ENCODE peak calls at places on chromosome 18, in four cellular contexts. E is mammary epithelial cell, I is astrocyte of the spinal cord, J is fibroblast of lung. G is an unnamed sample.

GRCh38 chr18:41870191-41870590 is 84.8 kb upstream of the PIK3C3 start:
- DNase-seq in I (no peak), E (peak; percentile 53), J (no peak), G (no peak)

GRCh38 chr18:23540867-23541266 is 37.6 kb downstream of the RMC1 start:
- DNase-seq in J (no peak), I (no peak), E (no peak), G (no peak)

GRCh38 chr18:5197032-5197434 is at the start of gene AKAIN1:
- DNase-seq in J (peak; percentile 12), E (peak; percentile 14), I (peak; percentile 49), G (peak; percentile 26)

GRCh38 chr18:25921677-25922421 is 168.6 kb downstream of the SS18 start:
- DNase-seq in J (peak; percentile 7), E (peak; percentile 31), I (no peak), G (peak; percentile 22)

GRCh38 chr18:58158008-58158407 is 114.0 kb downstream of the NEDD4L start:
- DNase-seq in J (no peak), I (no peak), E (no peak), G (no peak)

GRCh38 chr18:76522104-76522503 is 27.1 kb upstream of the ZNF516 start:
- DNase-seq in I (no peak), J (no peak), E (no peak), G (no peak)

GRCh38 chr18:23850215-23850614 is 161.0 kb downstream of the LAMA3 start:
- DNase-seq in E (peak; percentile 36), J (no peak), I (no peak), G (no peak)

GRCh38 chr18:57910817-57911216 is 107.7 kb upstream of the ATP8B1 start:
- DNase-seq in J (no peak), E (no peak), I (no peak), G (no peak)

GRCh38 chr18:6017160-6017559 is 121.8 kb upstream of the TMEM200C start:
- DNase-seq in J (peak; percentile 64), E (no peak), I (no peak), G (no peak)

GRCh38 chr18:39842042-39842791 is 2112.8 kb upstream of the PIK3C3 start:
- DNase-seq in I (no peak), J (no peak), E (no peak), G (no peak)

GRCh38 chr18:59605633-59606192 is 91.5 kb downstream of the CCBE1 start:
- DNase-seq in I (peak; percentile 67), E (no peak), J (peak; percentile 82), G (peak; percentile 65)

GRCh38 chr18:63098014-63098981 is 221.3 kb downstream of the BCL2 start:
- DNase-seq in J (no peak), E (no peak), I (no peak), G (no peak)

GRCh38 chr18:41326311-41326710 is 628.7 kb upstream of the PIK3C3 start:
- DNase-seq in E (peak; percentile 87), I (peak; percentile 93), J (peak; percentile 69), G (peak; percentile 37)

GRCh38 chr18:44599409-44599808 is 81.3 kb upstream of the SETBP1 start:
- DNase-seq in I (peak; percentile 88), J (peak; percentile 31), E (no peak), G (peak; percentile 65)

GRCh38 chr18:42893991-42894390 is 221.5 kb downstream of the RIT2 start:
- DNase-seq in E (no peak), I (no peak), J (no peak), G (no peak)

GRCh38 chr18:76354348-76354747 is 140.7 kb downstream of the ZNF516 start:
- DNase-seq in E (peak; percentile 44), J (peak; percentile 81), I (peak; percentile 66), G (peak; percentile 43)

GRCh38 chr18:13376841-13377351 is 158.3 kb downstream of the LDLRAD4 start:
- DNase-seq in J (no peak), E (no peak), I (no peak), G (no peak)

GRCh38 chr18:58194028-58194427 is 150.0 kb downstream of the NEDD4L start:
- DNase-seq in E (no peak), I (no peak), J (no peak), G (no peak)

GRCh38 chr18:23273443-23273966 is 138.2 kb downstream of the CABLES1 start:
- DNase-seq in E (no peak), J (no peak), I (no peak), G (no peak)

GRCh38 chr18:51522821-51523220 is 325.3 kb upstream of the MEX3C start:
- DNase-seq in I (no peak), J (no peak), E (peak; percentile 87), G (no peak)

GRCh38 chr18:58998421-58999203 is 133.9 kb downstream of the ZNF532 start:
- DNase-seq in J (peak; percentile 44), E (peak; percentile 62), I (peak; percentile 83), G (peak; percentile 83)

GRCh38 chr18:2856499-2856898 is 9.7 kb downstream of the EMILIN2 start:
- DNase-seq in I (no peak), J (no peak), E (no peak), G (peak; percentile 64)

GRCh38 chr18:58671941-58672565 is 788 bp downstream of the MALT1 start:
- DNase-seq in E (peak; percentile 69), I (peak; percentile 33), J (peak; percentile 36), G (peak; percentile 21)

GRCh38 chr18:62396381-62396780 is 71.3 kb downstream of the TNFRSF11A start:
- DNase-seq in E (peak; percentile 24), J (no peak), I (no peak), G (no peak)

GRCh38 chr18:32469691-32470131 is 971 bp downstream of the GAREM1 start:
- DNase-seq in I (peak; percentile 38), J (peak; percentile 52), E (peak; percentile 37), G (peak; percentile 59)

GRCh38 chr18:26971327-26971918 is 105.9 kb upstream of the AQP4 start:
- DNase-seq in E (peak; percentile 75), I (no peak), J (no peak), G (no peak)

GRCh38 chr18:11320981-11321380 is 171.6 kb upstream of the PIEZO2 start:
- DNase-seq in I (peak; percentile 82), E (peak; percentile 9), J (peak; percentile 55), G (peak; percentile 71)
- TF ChIP-seq CTCF in I (no peak), E (no peak), J (no peak), G (no peak)

DNA sequence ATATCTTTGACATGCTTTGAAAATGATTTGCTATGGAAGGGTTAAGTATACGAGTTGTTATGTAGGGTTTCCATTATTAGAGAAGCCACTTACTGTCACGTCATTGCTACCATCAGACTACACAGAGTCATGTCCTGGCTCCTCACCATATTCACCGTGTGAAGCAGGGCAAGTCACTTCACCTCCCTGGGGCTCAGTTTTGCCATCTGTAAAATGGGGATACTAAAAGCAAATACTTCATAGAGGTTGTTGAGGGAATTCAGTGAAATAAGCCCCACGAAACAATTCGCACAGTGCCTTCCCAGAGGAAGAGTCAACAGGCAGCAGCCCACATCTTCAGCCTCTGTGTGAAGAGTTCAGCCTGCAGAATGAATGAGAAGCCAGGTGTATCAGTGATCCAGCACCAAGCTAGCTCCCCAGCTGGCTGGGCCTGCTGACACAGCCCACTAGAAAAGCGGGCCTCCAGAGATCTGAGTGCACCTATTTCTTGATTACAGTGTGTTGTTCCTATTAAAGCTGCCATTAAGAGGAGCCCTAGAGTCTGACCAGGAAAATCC is 3.4 kb downstream of the DIPK1C start:
- DNase-seq in J (no peak), I (no peak), E (no peak), G (no peak)
- H3K4me3 ChIP-seq in J (no peak overlapping the region), I (no peak overlapping the region), E (no peak overlapping the region), G (no peak overlapping the region)

DNA sequence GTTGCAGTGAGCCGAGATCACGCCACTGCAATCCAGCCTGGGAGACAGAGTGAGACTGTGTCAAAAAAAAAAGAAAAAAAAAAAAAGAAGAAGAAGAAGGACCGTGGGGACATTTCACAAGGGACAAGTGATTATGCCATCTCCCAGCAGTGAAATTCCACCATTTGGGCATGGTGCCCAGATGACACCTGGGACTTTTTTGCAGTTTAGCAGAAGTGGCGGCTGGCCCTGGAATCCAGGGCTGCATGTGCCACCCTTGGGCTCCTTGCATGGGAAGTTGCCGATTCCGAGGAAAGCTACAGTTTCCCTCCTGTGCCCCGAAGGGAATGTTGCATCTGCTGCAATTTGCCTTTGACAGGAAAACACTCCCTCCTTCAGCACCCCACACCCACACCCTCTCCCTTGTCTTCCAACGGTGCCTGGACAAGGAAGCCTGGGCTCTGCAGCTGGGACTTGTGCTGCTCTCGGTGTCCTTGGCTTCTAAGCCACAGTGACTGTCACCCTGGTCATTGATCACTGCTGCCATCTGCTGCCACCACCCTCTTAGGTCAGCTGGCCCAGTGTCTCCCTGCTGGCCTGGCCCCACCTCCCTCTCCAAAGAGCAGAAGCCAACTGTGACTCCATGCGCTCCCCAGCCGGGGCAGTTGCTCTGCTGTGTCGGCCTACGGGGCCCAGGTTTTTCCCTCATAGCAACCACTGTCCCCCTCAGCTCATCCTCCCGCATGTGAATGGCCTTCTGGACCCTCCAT is 56.4 kb upstream of the LRRC30 start:
- DNase-seq in E (peak; percentile 16), I (no peak), J (no peak), G (no peak)
- TF ChIP-seq CTCF in E (peak; percentile 41), I (no peak), J (no peak), G (no peak)

DNA sequence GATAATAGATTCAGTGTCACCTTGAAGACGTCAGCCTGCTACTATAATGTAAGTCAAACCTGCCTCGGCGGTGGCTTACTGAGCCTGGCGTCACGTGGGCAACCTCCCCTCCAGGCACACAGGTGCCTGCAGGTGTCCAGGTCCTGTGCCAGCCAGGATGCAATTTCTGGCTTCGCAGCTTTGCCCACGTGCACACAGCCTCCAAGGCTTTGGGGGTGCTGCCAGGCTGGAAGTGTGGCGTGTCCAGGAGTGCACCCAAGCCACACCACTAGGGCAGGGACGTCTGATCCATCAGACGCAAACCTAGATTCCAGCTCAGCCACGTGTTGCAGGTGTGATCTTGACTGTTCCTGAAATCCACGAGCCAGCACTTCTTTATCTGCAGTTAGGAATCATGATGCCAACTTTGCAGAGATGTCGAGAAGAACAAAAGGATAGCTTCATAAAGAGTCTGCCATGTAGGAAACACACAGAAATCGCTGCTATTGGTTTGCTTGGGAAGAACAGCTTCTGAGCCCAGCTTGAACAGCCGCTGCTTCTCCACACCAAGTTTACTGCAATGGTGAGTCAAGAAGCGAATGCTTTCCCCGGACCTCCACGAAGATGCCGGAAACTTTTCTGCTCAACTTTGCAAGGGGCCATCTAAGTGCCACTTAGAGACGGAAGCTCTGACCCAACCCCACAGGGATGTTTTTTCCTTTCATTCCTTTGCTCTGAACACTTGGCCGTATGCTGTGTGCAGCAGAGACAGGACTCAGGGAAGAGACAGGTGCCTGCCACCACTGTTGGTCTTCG is 84.2 kb upstream of the SALL3 start:
- DNase-seq in E (no peak), I (no peak), J (no peak), G (no peak)
- H3K4me3 ChIP-seq in E (no peak overlapping the region), I (no peak overlapping the region), J (no peak overlapping the region), G (no peak overlapping the region)

GRCh38 chr18:9280854-9281253 is 53.7 kb upstream of the TWSG1 start:
- DNase-seq in I (no peak), E (no peak), J (no peak), G (no peak)

GRCh38 chr18:9273221-9273620 is 61.4 kb upstream of the TWSG1 start:
- DNase-seq in E (no peak), J (no peak), I (no peak), G (no peak)

DNA sequence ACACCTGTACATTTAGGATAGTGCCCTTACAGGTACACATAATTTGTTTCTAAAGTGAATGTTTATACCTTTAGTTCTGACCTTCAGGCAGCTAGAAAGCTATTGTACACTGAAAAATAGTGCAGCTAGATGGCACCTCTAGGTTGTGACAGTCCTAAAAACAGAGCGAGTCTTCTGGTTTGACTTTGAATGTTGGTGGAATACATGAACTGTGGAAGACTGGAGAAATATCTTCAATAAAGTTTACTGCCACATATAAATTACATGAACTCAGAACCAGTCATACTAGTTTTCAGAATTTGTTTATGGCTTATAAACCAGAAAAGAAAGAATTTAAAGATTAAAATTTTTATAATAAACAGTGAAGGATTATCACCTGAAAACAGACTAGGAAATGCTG is 58.7 kb upstream of the TWSG1 start:
- DNase-seq in I (no peak), E (no peak), J (no peak), G (no peak)
- TF ChIP-seq CTCF in I (no peak), E (no peak), J (no peak), G (no peak)